ENCODE peak calls at places on chromosomes 16 and 17, in six cellular contexts. One of them, this sample, is unnamed.

GRCh38 chr16:86945166-86945900 is 367.0 kb downstream of the FOXL1 start:
- DNase-seq in HCT116: no peak
- DNase-seq in neural progenitor cell: no peak
- DNase-seq in GM23338: no peak
- DNase-seq in hepatocyte: no peak
- DNase-seq in PC-3: no peak
- DNase-seq in this sample: no peak

GRCh38 chr17:68260051-68260762 is 12.4 kb downstream of the AMZ2 start:
- DNase-seq in HCT116: no peak
- DNase-seq in neural progenitor cell: no peak
- DNase-seq in GM23338: no peak
- DNase-seq in hepatocyte: no peak
- DNase-seq in PC-3: no peak
- DNase-seq in this sample: no peak

GRCh38 chr16:85860413-85861094 is 38.4 kb upstream of the IRF8 start:
- DNase-seq in HCT116: no peak
- DNase-seq in neural progenitor cell: no peak
- DNase-seq in GM23338: no peak
- DNase-seq in hepatocyte: no peak
- DNase-seq in PC-3: no peak
- DNase-seq in this sample: no peak

GRCh38 chr17:7409716-7410115 is 2.1 kb downstream of the NLGN2 start:
- DNase-seq in HCT116: no peak
- DNase-seq in neural progenitor cell: no peak
- DNase-seq in GM23338: no peak
- DNase-seq in hepatocyte: no peak
- DNase-seq in PC-3: no peak
- DNase-seq in this sample: no peak

GRCh38 chr17:4329838-4330237 is 36.6 kb downstream of the UBE2G1 start:
- DNase-seq in HCT116: peak
- DNase-seq in neural progenitor cell: no peak
- DNase-seq in GM23338: no peak
- DNase-seq in hepatocyte: peak
- DNase-seq in PC-3: peak
- DNase-seq in this sample: no peak

GRCh38 chr16:12497558-12497957 is 306.1 kb downstream of the CPPED1 start:
- DNase-seq in HCT116: no peak
- DNase-seq in neural progenitor cell: peak
- DNase-seq in GM23338: no peak
- DNase-seq in hepatocyte: no peak
- DNase-seq in PC-3: no peak
- DNase-seq in this sample: no peak

GRCh38 chr16:642189-643049 is 791 bp downstream of the MCRIP2 start:
- DNase-seq in HCT116: no peak
- DNase-seq in neural progenitor cell: peak
- DNase-seq in GM23338: peak
- DNase-seq in hepatocyte: peak
- DNase-seq in PC-3: peak
- DNase-seq in this sample: peak

GRCh38 chr17:40532520-40533253 is 31.3 kb upstream of the TNS4 start:
- DNase-seq in HCT116: no peak
- DNase-seq in neural progenitor cell: no peak
- DNase-seq in GM23338: no peak
- DNase-seq in hepatocyte: no peak
- DNase-seq in PC-3: no peak
- DNase-seq in this sample: no peak

GRCh38 chr17:39920218-39921210 is 2.1 kb upstream of the GSDMB start:
- DNase-seq in HCT116: no peak
- DNase-seq in neural progenitor cell: no peak
- DNase-seq in GM23338: peak
- DNase-seq in hepatocyte: peak
- DNase-seq in PC-3: no peak
- DNase-seq in this sample: no peak

GRCh38 chr17:72726936-72727335 is 365.6 kb downstream of the SLC39A11 start:
- DNase-seq in HCT116: no peak
- DNase-seq in neural progenitor cell: no peak
- DNase-seq in GM23338: no peak
- DNase-seq in hepatocyte: no peak
- DNase-seq in PC-3: peak
- DNase-seq in this sample: peak

GRCh38 chr17:76261421-76262215 is 3.5 kb upstream of the UBALD2 start:
- DNase-seq in HCT116: no peak
- DNase-seq in neural progenitor cell: no peak
- DNase-seq in GM23338: no peak
- DNase-seq in hepatocyte: no peak
- DNase-seq in PC-3: peak
- DNase-seq in this sample: peak

GRCh38 chr17:27461192-27461859 is 5.1 kb downstream of the KSR1 start:
- DNase-seq in HCT116: no peak
- DNase-seq in neural progenitor cell: no peak
- DNase-seq in GM23338: no peak
- DNase-seq in hepatocyte: peak
- DNase-seq in PC-3: no peak
- DNase-seq in this sample: no peak

GRCh38 chr16:5024632-5025031 is 9.1 kb downstream of the NAGPA start:
- DNase-seq in HCT116: peak
- DNase-seq in neural progenitor cell: peak
- DNase-seq in GM23338: peak
- DNase-seq in hepatocyte: no peak
- DNase-seq in PC-3: peak
- DNase-seq in this sample: peak

GRCh38 chr16:74717367-74717766 is 16.7 kb upstream of the MLKL start:
- DNase-seq in HCT116: no peak
- DNase-seq in neural progenitor cell: no peak
- DNase-seq in GM23338: no peak
- DNase-seq in hepatocyte: no peak
- DNase-seq in PC-3: no peak
- DNase-seq in this sample: no peak

GRCh38 chr16:24146523-24146922 is 109.6 kb upstream of the CACNG3 start:
- DNase-seq in HCT116: no peak
- DNase-seq in neural progenitor cell: no peak
- DNase-seq in GM23338: no peak
- DNase-seq in hepatocyte: peak
- DNase-seq in PC-3: no peak
- DNase-seq in this sample: no peak

GRCh38 chr17:66466933-66467367 is 164.5 kb downstream of the PRKCA start:
- DNase-seq in HCT116: peak
- DNase-seq in neural progenitor cell: no peak
- DNase-seq in GM23338: peak
- DNase-seq in hepatocyte: peak
- DNase-seq in PC-3: peak
- DNase-seq in this sample: peak

GRCh38 chr17:8275421-8276290 is 12.8 kb upstream of the RANGRF start:
- DNase-seq in HCT116: no peak
- DNase-seq in neural progenitor cell: no peak
- DNase-seq in GM23338: no peak
- DNase-seq in hepatocyte: no peak
- DNase-seq in PC-3: no peak
- DNase-seq in this sample: no peak

GRCh38 chr16:71648921-71649320 is 22.9 kb downstream of the MARVELD3 start:
- DNase-seq in HCT116: no peak
- DNase-seq in neural progenitor cell: peak
- DNase-seq in GM23338: peak
- DNase-seq in hepatocyte: no peak
- DNase-seq in PC-3: peak
- DNase-seq in this sample: no peak

GRCh38 chr17:44083250-44083849 is 12.8 kb downstream of the G6PC3 start:
- DNase-seq in HCT116: peak
- DNase-seq in neural progenitor cell: no peak
- DNase-seq in GM23338: no peak
- DNase-seq in hepatocyte: no peak
- DNase-seq in PC-3: peak
- DNase-seq in this sample: no peak

GRCh38 chr16:58329147-58329546 is 34.3 kb upstream of the PRSS54 start:
- DNase-seq in HCT116: no peak
- DNase-seq in neural progenitor cell: no peak
- DNase-seq in GM23338: no peak
- DNase-seq in hepatocyte: no peak
- DNase-seq in PC-3: peak
- DNase-seq in this sample: no peak

GRCh38 chr17:21549107-21549687 is 143.1 kb upstream of the KCNJ18 start:
- DNase-seq in HCT116: no peak
- DNase-seq in neural progenitor cell: no peak
- DNase-seq in GM23338: no peak
- DNase-seq in hepatocyte: no peak
- DNase-seq in PC-3: peak
- DNase-seq in this sample: no peak

GRCh38 chr16:84740596-84741071 is 40.8 kb downstream of the USP10 start:
- DNase-seq in HCT116: no peak
- DNase-seq in neural progenitor cell: no peak
- DNase-seq in GM23338: no peak
- DNase-seq in hepatocyte: no peak
- DNase-seq in PC-3: no peak
- DNase-seq in this sample: no peak

GRCh38 chr16:57304169-57305061 is 19.9 kb upstream of the PLLP start:
- DNase-seq in HCT116: no peak
- DNase-seq in neural progenitor cell: no peak
- DNase-seq in GM23338: no peak
- DNase-seq in hepatocyte: peak
- DNase-seq in PC-3: peak
- DNase-seq in this sample: no peak

GRCh38 chr16:69118994-69119393 is 13.4 kb downstream of the CHTF8 start:
- DNase-seq in HCT116: no peak
- DNase-seq in neural progenitor cell: no peak
- DNase-seq in GM23338: no peak
- DNase-seq in hepatocyte: no peak
- DNase-seq in PC-3: no peak
- DNase-seq in this sample: no peak

GRCh38 chr17:48001187-48001586 is 30.3 kb downstream of the CDK5RAP3 start:
- DNase-seq in HCT116: no peak
- DNase-seq in neural progenitor cell: no peak
- DNase-seq in GM23338: no peak
- DNase-seq in hepatocyte: no peak
- DNase-seq in PC-3: no peak
- DNase-seq in this sample: no peak

GRCh38 chr17:78896091-78896833 is 6.7 kb downstream of the CEP295NL start:
- DNase-seq in HCT116: no peak
- DNase-seq in neural progenitor cell: no peak
- DNase-seq in GM23338: no peak
- DNase-seq in hepatocyte: no peak
- DNase-seq in PC-3: no peak
- DNase-seq in this sample: no peak

GRCh38 chr17:333626-334396 is 18.8 kb downstream of the RPH3AL start:
- DNase-seq in HCT116: no peak
- DNase-seq in neural progenitor cell: peak
- DNase-seq in GM23338: peak
- DNase-seq in hepatocyte: peak
- DNase-seq in PC-3: no peak
- DNase-seq in this sample: no peak

GRCh38 chr17:45768000-45768399 is 16.1 kb upstream of the CRHR1 start:
- DNase-seq in HCT116: no peak
- DNase-seq in neural progenitor cell: peak
- DNase-seq in GM23338: peak
- DNase-seq in hepatocyte: no peak
- DNase-seq in PC-3: peak
- DNase-seq in this sample: no peak

GRCh38 chr16:56675685-56676210 is 6.1 kb downstream of the MT1H start:
- DNase-seq in HCT116: no peak
- DNase-seq in neural progenitor cell: no peak
- DNase-seq in GM23338: peak
- DNase-seq in hepatocyte: no peak
- DNase-seq in PC-3: no peak
- DNase-seq in this sample: no peak

GRCh38 chr16:67537636-67538591 is 9.3 kb downstream of the RIPOR1 start:
- DNase-seq in HCT116: no peak
- DNase-seq in neural progenitor cell: peak
- DNase-seq in GM23338: peak
- DNase-seq in hepatocyte: peak
- DNase-seq in PC-3: no peak
- DNase-seq in this sample: peak

GRCh38 chr16:57755726-57756423 is 20.3 kb downstream of the KATNB1 start:
- DNase-seq in HCT116: no peak
- DNase-seq in neural progenitor cell: no peak
- DNase-seq in GM23338: no peak
- DNase-seq in hepatocyte: no peak
- DNase-seq in PC-3: no peak
- DNase-seq in this sample: no peak

GRCh38 chr16:57619606-57620315 is 8.7 kb upstream of the ADGRG1 start:
- DNase-seq in HCT116: no peak
- DNase-seq in neural progenitor cell: no peak
- DNase-seq in GM23338: peak
- DNase-seq in hepatocyte: peak
- DNase-seq in PC-3: peak
- DNase-seq in this sample: peak

GRCh38 chr16:87954826-87955225 is 3.6 kb downstream of the BANP start:
- DNase-seq in HCT116: no peak
- DNase-seq in neural progenitor cell: no peak
- DNase-seq in GM23338: no peak
- DNase-seq in hepatocyte: no peak
- DNase-seq in PC-3: no peak
- DNase-seq in this sample: no peak

GRCh38 chr16:48607056-48607825 is 2.7 kb downstream of the N4BP1 start:
- DNase-seq in HCT116: no peak
- DNase-seq in neural progenitor cell: peak
- DNase-seq in GM23338: no peak
- DNase-seq in hepatocyte: peak
- DNase-seq in PC-3: peak
- DNase-seq in this sample: no peak

GRCh38 chr16:55570159-55570558 is 3.7 kb downstream of the CAPNS2 start:
- DNase-seq in HCT116: no peak
- DNase-seq in neural progenitor cell: no peak
- DNase-seq in GM23338: no peak
- DNase-seq in hepatocyte: no peak
- DNase-seq in PC-3: no peak
- DNase-seq in this sample: no peak
- TF ChIP-seq EZH2 in HCT116: no peak
- TF ChIP-seq EZH2 in neural progenitor cell: no peak
- TF ChIP-seq EZH2 in GM23338: no peak
- TF ChIP-seq EZH2 in hepatocyte: no peak
- TF ChIP-seq EZH2 in PC-3: no peak
- TF ChIP-seq EZH2 in this sample: no peak

GRCh38 chr17:82424001-82424862 is 5.8 kb upstream of the OGFOD3 start:
- DNase-seq in HCT116: peak
- DNase-seq in neural progenitor cell: peak
- DNase-seq in GM23338: peak
- DNase-seq in hepatocyte: no peak
- DNase-seq in PC-3: peak
- DNase-seq in this sample: peak
- TF ChIP-seq CTCF in HCT116: peak
- TF ChIP-seq CTCF in neural progenitor cell: peak
- TF ChIP-seq CTCF in GM23338: peak
- TF ChIP-seq CTCF in hepatocyte: peak
- TF ChIP-seq CTCF in PC-3: peak
- TF ChIP-seq CTCF in this sample: peak

GRCh38 chr17:32288600-32288999 is 23.0 kb downstream of the RHBDL3 start:
- DNase-seq in HCT116: no peak
- DNase-seq in neural progenitor cell: no peak
- DNase-seq in GM23338: no peak
- DNase-seq in hepatocyte: no peak
- DNase-seq in PC-3: no peak
- DNase-seq in this sample: no peak
- TF ChIP-seq EZH2phosphoT487 in HCT116: no peak
- TF ChIP-seq EZH2phosphoT487 in neural progenitor cell: no peak
- TF ChIP-seq EZH2phosphoT487 in GM23338: no peak
- TF ChIP-seq EZH2phosphoT487 in hepatocyte: no peak
- TF ChIP-seq EZH2phosphoT487 in PC-3: no peak
- TF ChIP-seq EZH2phosphoT487 in this sample: no peak

GRCh38 chr16:21277927-21278706 is at the start of gene CRYM:
- DNase-seq in HCT116: no peak
- DNase-seq in neural progenitor cell: peak
- DNase-seq in GM23338: peak
- DNase-seq in hepatocyte: peak
- DNase-seq in PC-3: peak
- DNase-seq in this sample: peak
- TF ChIP-seq EZH2 in HCT116: no peak
- TF ChIP-seq EZH2 in neural progenitor cell: peak
- TF ChIP-seq EZH2 in GM23338: no peak
- TF ChIP-seq EZH2 in hepatocyte: no peak
- TF ChIP-seq EZH2 in PC-3: no peak
- TF ChIP-seq EZH2 in this sample: no peak

GRCh38 chr16:70508752-70509151 is 14.6 kb downstream of the COG4 start:
- DNase-seq in HCT116: no peak
- DNase-seq in neural progenitor cell: no peak
- DNase-seq in GM23338: no peak
- DNase-seq in hepatocyte: no peak
- DNase-seq in PC-3: peak
- DNase-seq in this sample: peak
- TF ChIP-seq CTCF in HCT116: peak
- TF ChIP-seq CTCF in neural progenitor cell: peak
- TF ChIP-seq CTCF in GM23338: no peak
- TF ChIP-seq CTCF in hepatocyte: peak
- TF ChIP-seq CTCF in PC-3: peak
- TF ChIP-seq CTCF in this sample: peak

This sample was measured in MM.1S.